ENCODE peak calls at places on chromosomes 12 and 14, in seven cellular contexts. One of them, this sample, is unnamed.

GRCh38 chr12:113392988-113393579 is 10.6 kb downstream of the SDS start:
- DNase-seq in EL: no peak
- DNase-seq in NCI-H2081: no peak
- DNase-seq in HCT116: peak; percentile 22
- DNase-seq in GM06990: peak; percentile 34
- DNase-seq in stimulated activated CD4-positive, alpha-beta T cell treated with anti-CD3 and anti-CD28 coated beads, Interleukin-2, amount 100 ng/mL, for 24 hours: peak; percentile 10
- DNase-seq in cardiac septum: no peak
- DNase-seq in this sample: no peak

GRCh38 chr12:63382930-63383329 is 231.9 kb upstream of the AVPR1A start:
- DNase-seq in NCI-H2081: no peak
- DNase-seq in HCT116: no peak
- DNase-seq in GM06990: no peak
- DNase-seq in cardiac septum: no peak
- DNase-seq in EL: no peak
- DNase-seq in stimulated activated CD4-positive, alpha-beta T cell treated with anti-CD3 and anti-CD28 coated beads, Interleukin-2, amount 100 ng/mL, for 24 hours: no peak
- DNase-seq in this sample: no peak

GRCh38 chr14:69355955-69356321 is 42.2 kb downstream of the ERH start:
- DNase-seq in NCI-H2081: no peak
- DNase-seq in HCT116: no peak
- DNase-seq in EL: peak; percentile 66
- DNase-seq in stimulated activated CD4-positive, alpha-beta T cell treated with anti-CD3 and anti-CD28 coated beads, Interleukin-2, amount 100 ng/mL, for 24 hours: no peak
- DNase-seq in GM06990: no peak
- DNase-seq in cardiac septum: no peak
- DNase-seq in this sample: no peak

GRCh38 chr14:24259282-24260025 is 3.5 kb downstream of the TGM1 start:
- DNase-seq in cardiac septum: no peak
- DNase-seq in GM06990: no peak
- DNase-seq in stimulated activated CD4-positive, alpha-beta T cell treated with anti-CD3 and anti-CD28 coated beads, Interleukin-2, amount 100 ng/mL, for 24 hours: no peak
- DNase-seq in NCI-H2081: no peak
- DNase-seq in EL: peak; percentile 75
- DNase-seq in HCT116: no peak
- DNase-seq in this sample: no peak

GRCh38 chr14:64442300-64442988 is 22.9 kb upstream of the AKAP5 start:
- DNase-seq in EL: no peak
- DNase-seq in HCT116: no peak
- DNase-seq in GM06990: no peak
- DNase-seq in stimulated activated CD4-positive, alpha-beta T cell treated with anti-CD3 and anti-CD28 coated beads, Interleukin-2, amount 100 ng/mL, for 24 hours: no peak
- DNase-seq in cardiac septum: no peak
- DNase-seq in NCI-H2081: no peak
- DNase-seq in this sample: no peak

GRCh38 chr14:54836231-54836630 is 66.4 kb downstream of the GCH1 start:
- DNase-seq in cardiac septum: no peak
- DNase-seq in GM06990: no peak
- DNase-seq in EL: no peak
- DNase-seq in NCI-H2081: no peak
- DNase-seq in stimulated activated CD4-positive, alpha-beta T cell treated with anti-CD3 and anti-CD28 coated beads, Interleukin-2, amount 100 ng/mL, for 24 hours: no peak
- DNase-seq in HCT116: no peak
- DNase-seq in this sample: no peak

GRCh38 chr14:75928587-75929230 is 53.1 kb downstream of the TGFB3 start:
- DNase-seq in GM06990: no peak
- DNase-seq in stimulated activated CD4-positive, alpha-beta T cell treated with anti-CD3 and anti-CD28 coated beads, Interleukin-2, amount 100 ng/mL, for 24 hours: no peak
- DNase-seq in NCI-H2081: no peak
- DNase-seq in EL: no peak
- DNase-seq in cardiac septum: no peak
- DNase-seq in HCT116: no peak
- DNase-seq in this sample: no peak

GRCh38 chr12:39804479-39805241 is 185.1 kb upstream of the ABCD2 start:
- DNase-seq in stimulated activated CD4-positive, alpha-beta T cell treated with anti-CD3 and anti-CD28 coated beads, Interleukin-2, amount 100 ng/mL, for 24 hours: no peak
- DNase-seq in GM06990: no peak
- DNase-seq in NCI-H2081: no peak
- DNase-seq in cardiac septum: no peak
- DNase-seq in EL: no peak
- DNase-seq in HCT116: no peak
- DNase-seq in this sample: no peak

GRCh38 chr12:44206045-44206444 is 370.2 kb downstream of the TMEM117 start:
- DNase-seq in cardiac septum: no peak
- DNase-seq in stimulated activated CD4-positive, alpha-beta T cell treated with anti-CD3 and anti-CD28 coated beads, Interleukin-2, amount 100 ng/mL, for 24 hours: no peak
- DNase-seq in GM06990: no peak
- DNase-seq in HCT116: no peak
- DNase-seq in NCI-H2081: no peak
- DNase-seq in EL: no peak
- DNase-seq in this sample: no peak

GRCh38 chr12:130446846-130447654 is 109.4 kb downstream of the PIWIL1 start:
- DNase-seq in cardiac septum: no peak
- DNase-seq in GM06990: no peak
- DNase-seq in stimulated activated CD4-positive, alpha-beta T cell treated with anti-CD3 and anti-CD28 coated beads, Interleukin-2, amount 100 ng/mL, for 24 hours: no peak
- DNase-seq in EL: no peak
- DNase-seq in NCI-H2081: no peak
- DNase-seq in HCT116: no peak
- DNase-seq in this sample: no peak

GRCh38 chr12:2248901-2249381 is 196.2 kb downstream of the CACNA1C start:
- DNase-seq in NCI-H2081: peak; percentile 29
- DNase-seq in EL: peak; percentile 75
- DNase-seq in cardiac septum: no peak
- DNase-seq in stimulated activated CD4-positive, alpha-beta T cell treated with anti-CD3 and anti-CD28 coated beads, Interleukin-2, amount 100 ng/mL, for 24 hours: no peak
- DNase-seq in HCT116: no peak
- DNase-seq in GM06990: peak; percentile 72
- DNase-seq in this sample: no peak

GRCh38 chr12:26768611-26769603 is 64.1 kb downstream of the ITPR2 start:
- DNase-seq in HCT116: no peak
- DNase-seq in NCI-H2081: peak; percentile 15
- DNase-seq in EL: no peak
- DNase-seq in cardiac septum: no peak
- DNase-seq in GM06990: peak; percentile 15
- DNase-seq in stimulated activated CD4-positive, alpha-beta T cell treated with anti-CD3 and anti-CD28 coated beads, Interleukin-2, amount 100 ng/mL, for 24 hours: no peak
- DNase-seq in this sample: no peak

GRCh38 chr12:110073049-110073831 is 24.9 kb upstream of the C12orf76 start:
- DNase-seq in cardiac septum: no peak
- DNase-seq in GM06990: peak; percentile 24
- DNase-seq in HCT116: no peak
- DNase-seq in NCI-H2081: peak; percentile 81
- DNase-seq in EL: peak; percentile 35
- DNase-seq in stimulated activated CD4-positive, alpha-beta T cell treated with anti-CD3 and anti-CD28 coated beads, Interleukin-2, amount 100 ng/mL, for 24 hours: peak; percentile 40
- DNase-seq in this sample: no peak

GRCh38 chr14:68958553-68958952 is 20.5 kb downstream of the ACTN1 start:
- DNase-seq in stimulated activated CD4-positive, alpha-beta T cell treated with anti-CD3 and anti-CD28 coated beads, Interleukin-2, amount 100 ng/mL, for 24 hours: no peak
- DNase-seq in HCT116: no peak
- DNase-seq in cardiac septum: no peak
- DNase-seq in NCI-H2081: no peak
- DNase-seq in EL: peak; percentile 50
- DNase-seq in GM06990: no peak
- DNase-seq in this sample: no peak

GRCh38 chr12:84636801-84637285 is 275.8 kb downstream of the SLC6A15 start:
- DNase-seq in stimulated activated CD4-positive, alpha-beta T cell treated with anti-CD3 and anti-CD28 coated beads, Interleukin-2, amount 100 ng/mL, for 24 hours: no peak
- DNase-seq in NCI-H2081: no peak
- DNase-seq in HCT116: no peak
- DNase-seq in cardiac septum: no peak
- DNase-seq in GM06990: no peak
- DNase-seq in EL: peak; percentile 63
- DNase-seq in this sample: no peak

GRCh38 chr12:118271770-118272417 is 100.8 kb downstream of the TAOK3 start:
- DNase-seq in GM06990: no peak
- DNase-seq in NCI-H2081: no peak
- DNase-seq in EL: no peak
- DNase-seq in cardiac septum: no peak
- DNase-seq in HCT116: no peak
- DNase-seq in stimulated activated CD4-positive, alpha-beta T cell treated with anti-CD3 and anti-CD28 coated beads, Interleukin-2, amount 100 ng/mL, for 24 hours: no peak
- DNase-seq in this sample: no peak

This sample was measured in esophagus muscularis mucosa.